ENCODE peak calls at places on chromosomes 11 and 22, in six cellular contexts. I is left lung; A is activated naive CD4-positive, alpha-beta T cell treated with anti-CD3 and anti-CD28 coated beads for 36 hours; Q is HT-29; S is head of caudate nucleus; R is substantia nigra. P is an unnamed sample.

GRCh38 chr22:16932577-16932976 is 75.4 kb downstream of the GAB4 start:
- DNase-seq in S (peak), A (peak), I (no peak), R (no peak), Q (peak), P (peak)

GRCh38 chr11:16605440-16605970 is 132.9 kb upstream of the C11orf58 start:
- DNase-seq in I (no peak), R (no peak), S (peak), Q (peak), A (no peak), P (no peak)

GRCh38 chr22:38716271-38716670 is 10.5 kb downstream of the GTPBP1 start:
- DNase-seq in S (no peak), Q (no peak), A (no peak), I (no peak), R (no peak), P (no peak)

GRCh38 chr11:87173185-87174039 is 135.7 kb downstream of the TMEM135 start:
- DNase-seq in A (no peak), Q (peak), I (no peak), S (no peak), R (no peak), P (peak)

GRCh38 chr11:112179601-112180000 is 4.3 kb downstream of the BCO2 start:
- DNase-seq in Q (no peak), I (no peak), A (no peak), S (peak), R (no peak), P (no peak)

GRCh38 chr11:67318239-67318555 is 14.9 kb downstream of the SSH3 start:
- DNase-seq in S (no peak), R (no peak), I (no peak), A (no peak), Q (peak), P (no peak)

GRCh38 chr11:122808494-122808893 is 29.8 kb upstream of the CRTAM start:
- DNase-seq in R (no peak), S (no peak), A (peak), I (no peak), Q (no peak), P (no peak)

GRCh38 chr11:116366980-116367640 is 405.7 kb downstream of the BUD13 start:
- DNase-seq in S (no peak), Q (no peak), I (no peak), A (no peak), R (no peak), P (no peak)

GRCh38 chr11:19242184-19242932 is 1.6 kb upstream of the E2F8 start:
- DNase-seq in S (no peak), R (no peak), A (peak), Q (no peak), I (no peak), P (no peak)